ENCODE peak calls at places on chromosomes 1 and 21, in nine cellular contexts. E, F, I, Z, Y, C, P, O and H are unnamed samples.

GRCh38 chr1:246281639-246282038 is 225.4 kb downstream of the SMYD3 start:
- DNase-seq in E (no peak), F (no peak), I (no peak), Z (no peak), Y (no peak), C (no peak), P (no peak), O (peak), H (no peak)

GRCh38 chr1:219143735-219144134 is 29.9 kb upstream of the LYPLAL1 start:
- DNase-seq in E (no peak), F (no peak), I (peak), Z (no peak), Y (no peak), C (no peak), P (no peak), O (no peak), H (no peak)

GRCh38 chr1:222948079-222948478 is 133.2 kb downstream of the DISP1 start:
- DNase-seq in E (no peak), F (no peak), I (peak), Z (no peak), Y (no peak), C (no peak), P (no peak), O (no peak), H (no peak)

GRCh38 chr1:246203180-246203579 is 303.9 kb downstream of the SMYD3 start:
- DNase-seq in E (no peak), F (no peak), I (no peak), Z (no peak), Y (no peak), C (no peak), P (no peak), O (no peak), H (no peak)

GRCh38 chr1:9607352-9607751 is 18.6 kb downstream of the TMEM201 start:
- DNase-seq in E (no peak), F (no peak), I (no peak), Z (no peak), Y (no peak), C (no peak), P (no peak), O (no peak), H (no peak)

GRCh38 chr1:150233359-150234308 is 2.3 kb downstream of the ANP32E start:
- DNase-seq in E (no peak), F (no peak), I (peak), Z (peak), Y (no peak), C (no peak), P (no peak), O (peak), H (no peak)

GRCh38 chr21:42349420-42350075 is 1.2 kb downstream of the TFF2 start:
- DNase-seq in E (no peak), F (no peak), I (no peak), Z (no peak), Y (no peak), C (no peak), P (no peak), O (no peak), H (no peak)

GRCh38 chr21:45225741-45226327 is 61.9 kb downstream of the POFUT2 start:
- DNase-seq in E (no peak), F (no peak), I (no peak), Z (no peak), Y (no peak), C (no peak), P (no peak), O (no peak), H (no peak)

GRCh38 chr1:73998348-73998959 is 199.5 kb downstream of the LRRIQ3 start:
- DNase-seq in E (no peak), F (peak), I (peak), Z (peak), Y (peak), C (no peak), P (peak), O (peak), H (no peak)

GRCh38 chr21:35853321-35853922 is 206.9 kb downstream of the SETD4 start:
- DNase-seq in E (no peak), F (no peak), I (no peak), Z (peak), Y (no peak), C (no peak), P (no peak), O (no peak), H (no peak)

GRCh38 chr1:65958561-65959350 is 166.1 kb downstream of the PDE4B start:
- DNase-seq in E (no peak), F (peak), I (peak), Z (peak), Y (peak), C (peak), P (peak), O (peak), H (no peak)

GRCh38 chr21:37546949-37547614 is 180.5 kb downstream of the DYRK1A start:
- DNase-seq in E (no peak), F (no peak), I (no peak), Z (peak), Y (no peak), C (no peak), P (no peak), O (peak), H (no peak)

GRCh38 chr1:205356424-205357151 is at the start of gene KLHDC8A:
- DNase-seq in E (no peak), F (no peak), I (no peak), Z (no peak), Y (no peak), C (no peak), P (peak), O (no peak), H (no peak)

GRCh38 chr1:6037338-6037762 is 8.3 kb upstream of the KCNAB2 start:
- DNase-seq in E (no peak), F (no peak), I (peak), Z (peak), Y (peak), C (peak), P (peak), O (peak), H (no peak)

GRCh38 chr1:213385201-213385600 is 334.2 kb downstream of the RPS6KC1 start:
- DNase-seq in E (no peak), F (no peak), I (no peak), Z (no peak), Y (no peak), C (no peak), P (no peak), O (no peak), H (no peak)

GRCh38 chr1:240122639-240123604 is 31.2 kb downstream of the FMN2 start:
- DNase-seq in E (no peak), F (no peak), I (no peak), Z (peak), Y (no peak), C (no peak), P (peak), O (no peak), H (no peak)

GRCh38 chr1:232319106-232319505 is 310.8 kb downstream of the SIPA1L2 start:
- DNase-seq in E (no peak), F (no peak), I (no peak), Z (no peak), Y (no peak), C (no peak), P (no peak), O (no peak), H (no peak)

GRCh38 chr1:166905930-166906329 is 29.9 kb upstream of the TADA1 start:
- DNase-seq in E (no peak), F (no peak), I (peak), Z (peak), Y (no peak), C (peak), P (no peak), O (peak), H (no peak)

GRCh38 chr1:203930343-203930742 is 68.9 kb downstream of the SNRPE start:
- DNase-seq in E (no peak), F (no peak), I (peak), Z (peak), Y (no peak), C (no peak), P (peak), O (peak), H (no peak)

GRCh38 chr1:19337289-19337688 is 25.2 kb downstream of the SLC66A1 start:
- DNase-seq in E (no peak), F (no peak), I (peak), Z (no peak), Y (no peak), C (no peak), P (no peak), O (no peak), H (no peak)

GRCh38 chr1:76021816-76022215 is 52.7 kb upstream of the ST6GALNAC3 start:
- DNase-seq in E (no peak), F (no peak), I (no peak), Z (no peak), Y (no peak), C (no peak), P (no peak), O (no peak), H (no peak)

GRCh38 chr1:228801068-228801467 is 65.8 kb downstream of the RHOU start:
- DNase-seq in E (no peak), F (no peak), I (no peak), Z (no peak), Y (no peak), C (no peak), P (no peak), O (no peak), H (no peak)

GRCh38 chr1:19073311-19074186 is 117.1 kb upstream of the IFFO2 start:
- DNase-seq in E (no peak), F (no peak), I (no peak), Z (no peak), Y (no peak), C (no peak), P (no peak), O (no peak), H (peak)

GRCh38 chr1:172669011-172669410 is 10.1 kb downstream of the FASLG start:
- DNase-seq in E (no peak), F (no peak), I (no peak), Z (no peak), Y (no peak), C (no peak), P (no peak), O (no peak), H (no peak)

GRCh38 chr1:82978461-82979324 is 1020.2 kb downstream of the TTLL7 start:
- DNase-seq in E (no peak), F (no peak), I (no peak), Z (no peak), Y (no peak), C (no peak), P (no peak), O (no peak), H (no peak)

GRCh38 chr1:206953126-206953525 is 6.9 kb upstream of the PIGR start:
- DNase-seq in E (no peak), F (no peak), I (no peak), Z (no peak), Y (no peak), C (no peak), P (no peak), O (no peak), H (no peak)

GRCh38 chr1:31583082-31583994 is 7.0 kb downstream of the TINAGL1 start:
- DNase-seq in E (no peak), F (no peak), I (no peak), Z (no peak), Y (no peak), C (no peak), P (no peak), O (no peak), H (no peak)

GRCh38 chr1:2624735-2625300 is 8.0 kb downstream of the MMEL1 start:
- DNase-seq in E (no peak), F (no peak), I (no peak), Z (no peak), Y (no peak), C (no peak), P (no peak), O (no peak), H (no peak)

GRCh38 chr1:12072741-12073140 is 9.6 kb downstream of the TNFRSF8 start:
- DNase-seq in E (no peak), F (no peak), I (no peak), Z (no peak), Y (no peak), C (no peak), P (no peak), O (no peak), H (no peak)

GRCh38 chr1:78833491-78833890 is 173.0 kb downstream of the ADGRL4 start:
- DNase-seq in E (no peak), F (peak), I (peak), Z (peak), Y (no peak), C (no peak), P (peak), O (no peak), H (no peak)

GRCh38 chr1:19484338-19484792 is 974 bp downstream of the CAPZB start:
- DNase-seq in E (no peak), F (no peak), I (no peak), Z (no peak), Y (no peak), C (no peak), P (no peak), O (no peak), H (peak)

GRCh38 chr1:106986603-106987002 is 69.9 kb upstream of the PRMT6 start:
- DNase-seq in E (no peak), F (no peak), I (no peak), Z (no peak), Y (no peak), C (no peak), P (no peak), O (no peak), H (no peak)

GRCh38 chr1:226677121-226678020 is 61.7 kb downstream of the ITPKB start:
- DNase-seq in E (peak), F (no peak), I (peak), Z (no peak), Y (no peak), C (peak), P (peak), O (peak), H (peak)

GRCh38 chr21:25845729-25846256 is 111.0 kb downstream of the GABPA start:
- DNase-seq in E (no peak), F (no peak), I (no peak), Z (peak), Y (no peak), C (no peak), P (no peak), O (no peak), H (no peak)

GRCh38 chr1:32963746-32964460 is 706 bp downstream of the RNF19B start:
- DNase-seq in E (peak), F (no peak), I (no peak), Z (peak), Y (peak), C (peak), P (peak), O (peak), H (peak)